ENCODE peak calls at places on chromosomes 12 and 14, in five cellular contexts. S, W, P, R and H are unnamed samples.

GRCh38 chr14:53190938-53191337 is 37.8 kb upstream of the DDHD1 start:
- DNase-seq in P (peak; percentile 13), S (no peak), R (no peak), W (no peak), H (no peak)

GRCh38 chr12:68611094-68611818 is 557 bp downstream of the RAP1B start:
- DNase-seq in S (peak; percentile 63), P (peak; percentile 63), R (peak; percentile 86), W (peak; percentile 91), H (peak; percentile 77)

GRCh38 chr14:81684696-81685095 is 151.0 kb upstream of the SEL1L start:
- DNase-seq in R (no peak), S (no peak), W (no peak), P (no peak), H (no peak)

GRCh38 chr14:24851837-24852236 is 198.1 kb downstream of the STXBP6 start:
- DNase-seq in P (no peak), R (no peak), S (no peak), W (no peak), H (no peak)

GRCh38 chr12:94073441-94074051 is 74.8 kb upstream of the PLXNC1 start:
- DNase-seq in P (no peak), S (no peak), W (no peak), R (no peak), H (peak; percentile 43)

GRCh38 chr14:73403181-73403752 is 55.1 kb downstream of the NUMB start:
- DNase-seq in P (no peak), W (no peak), S (no peak), R (no peak), H (no peak)

GRCh38 chr12:68932701-68933563 is at the start of gene CPM:
- DNase-seq in P (peak; percentile 84), W (peak; percentile 92), R (peak; percentile 90), S (peak; percentile 73), H (peak; percentile 75)

GRCh38 chr14:50813544-50813863 is 17.5 kb downstream of the NIN start:
- DNase-seq in R (no peak), W (no peak), P (peak; percentile 65), S (peak; percentile 44), H (no peak)

GRCh38 chr12:121568971-121569808 is 11.6 kb downstream of the KDM2B start:
- DNase-seq in S (no peak), P (no peak), R (no peak), W (no peak), H (peak; percentile 48)